ENCODE peak calls at places on chromosomes 2 and 18, in nine cellular contexts. H is GM12878, B is fibroblast of lung, Y is WERI-Rb-1, G is lower lobe of right lung, I is coronary artery, J is PC-9, P is NB4, X is WTC11. L is an unnamed sample.

GRCh38 chr2:240989451-240990265 is 8.8 kb upstream of the SNED1 start:
- DNase-seq in G (peak; percentile 63), P (peak; percentile 66), X (peak; percentile 53), J (peak; percentile 61), B (peak; percentile 23), Y (peak; percentile 79), I (no peak), H (no peak), L (no peak)

GRCh38 chr2:27186613-27187345 is 25.1 kb upstream of the ATRAID start:
- DNase-seq in I (no peak), J (no peak), B (no peak), X (no peak), H (no peak), G (no peak), Y (no peak), P (no peak), L (no peak)

GRCh38 chr2:98607104-98607503 is 1.2 kb downstream of the COA5 start:
- DNase-seq in X (no peak), H (no peak), G (no peak), B (no peak), J (no peak), P (peak; percentile 52), I (no peak), Y (no peak), L (no peak)

GRCh38 chr2:152134488-152135280 is 35.8 kb upstream of the CACNB4 start:
- DNase-seq in Y (no peak), P (no peak), J (no peak), H (peak; percentile 28), B (peak; percentile 57), X (no peak), G (no peak), I (no peak), L (no peak)

GRCh38 chr2:74554821-74555531 is 456 bp downstream of the DOK1 start:
- DNase-seq in Y (peak; percentile 71), H (no peak), P (peak; percentile 75), X (peak; percentile 55), G (peak; percentile 82), B (peak; percentile 53), J (no peak), I (peak; percentile 79), L (no peak)

GRCh38 chr2:199433204-199433832 is 24.4 kb downstream of the SATB2 start:
- DNase-seq in G (no peak), B (no peak), J (no peak), H (no peak), X (no peak), Y (no peak), P (no peak), I (no peak), L (no peak)

GRCh38 chr2:43676322-43677050 is at the start of gene C1GALT1C1L:
- DNase-seq in P (peak; percentile 79), B (peak; percentile 75), H (no peak), X (peak; percentile 48), J (peak; percentile 52), G (peak; percentile 63), I (peak; percentile 79), Y (peak; percentile 32), L (no peak)

GRCh38 chr2:74149249-74149530 is 1.5 kb upstream of the BOLA3 start:
- DNase-seq in Y (no peak), H (no peak), B (no peak), G (no peak), J (no peak), X (no peak), I (no peak), P (no peak), L (no peak)

GRCh38 chr18:39527465-39527864 is 1961.9 kb upstream of the CELF4 start:
- DNase-seq in Y (no peak), X (no peak), P (no peak), G (no peak), J (no peak), I (no peak), B (no peak), H (no peak), L (no peak)

DNA sequence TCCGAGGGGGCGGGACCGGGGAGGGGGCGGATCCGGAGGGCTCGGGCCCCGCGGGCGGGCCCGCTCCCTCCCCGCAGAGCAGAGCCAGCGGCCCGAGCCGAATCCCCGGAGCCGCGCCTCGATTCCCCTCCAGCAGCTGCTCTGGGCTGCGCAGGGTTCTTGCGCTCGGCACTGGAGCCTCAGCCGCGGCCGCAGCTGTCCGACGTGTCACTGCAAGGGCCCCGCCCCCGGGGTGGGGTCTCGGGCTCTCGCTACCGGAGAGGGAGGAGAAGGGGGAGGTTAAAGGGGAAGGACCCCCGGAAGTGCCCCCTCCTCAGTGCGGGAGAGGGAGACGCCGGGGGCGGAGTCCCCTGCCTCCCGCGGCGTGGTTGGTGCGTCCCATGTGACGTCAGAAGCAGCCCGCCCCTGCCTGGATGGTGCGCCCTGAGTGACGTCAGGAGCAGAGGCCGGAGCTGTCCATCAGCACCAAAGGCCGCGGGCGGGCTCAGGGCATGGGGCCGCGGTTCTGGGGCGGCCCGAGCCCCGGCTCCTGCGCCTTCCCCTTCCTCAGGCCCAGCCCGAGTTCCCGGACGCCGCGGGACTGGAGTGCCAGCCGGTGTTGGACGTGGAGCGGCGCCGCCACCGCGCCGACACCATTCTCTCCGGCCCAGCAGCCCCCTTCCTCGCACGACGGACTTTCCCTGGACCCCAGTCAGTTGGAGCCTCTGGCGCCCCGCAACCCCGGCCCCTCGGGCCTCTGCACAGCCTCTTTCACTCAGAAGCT is at the start of the genes CHPF and TMEM198:
- DNase-seq in J (peak; percentile 91), G (peak; percentile 98), P (peak; percentile 99), H (peak; percentile 69), Y (peak; percentile 99), B (peak; percentile 98), I (peak; percentile 99), X (peak; percentile 99), L (peak; percentile 89)
- TF ChIP-seq CTCF in J (no peak), G (no peak), P (no peak), H (no peak), Y (no peak), B (no peak), I (no peak), X (no peak), L (no peak)

GRCh38 chr2:64865073-64865830 is 123.9 kb upstream of the SLC1A4 start:
- DNase-seq in Y (peak; percentile 60), J (peak; percentile 46), P (peak; percentile 82), G (peak; percentile 79), X (peak; percentile 57), I (peak; percentile 76), B (peak; percentile 46), H (no peak), L (no peak)
- TF ChIP-seq CTCF in Y (peak; percentile 52), J (no peak), P (peak; percentile 22), G (peak; percentile 65), X (peak; percentile 90), I (peak; percentile 83), B (no peak), H (peak; percentile 62), L (peak; percentile 60)

GRCh38 chr2:238174701-238175100 is 15.9 kb downstream of the ERFE start:
- DNase-seq in Y (no peak), P (no peak), B (no peak), X (no peak), G (no peak), H (no peak), I (no peak), J (no peak), L (no peak)

GRCh38 chr2:238180554-238180953 is 21.8 kb downstream of the ERFE start:
- DNase-seq in B (no peak), H (no peak), X (no peak), J (peak; percentile 31), G (no peak), Y (no peak), P (no peak), I (no peak), L (no peak)

GRCh38 chr2:238173692-238174091 is 14.9 kb downstream of the ERFE start:
- DNase-seq in G (no peak), B (no peak), P (no peak), I (no peak), X (no peak), H (no peak), J (no peak), Y (no peak), L (no peak)

GRCh38 chr2:238174291-238174690 is 15.5 kb downstream of the ERFE start:
- DNase-seq in X (no peak), P (no peak), I (no peak), G (no peak), Y (no peak), J (no peak), B (no peak), H (no peak), L (no peak)

DNA sequence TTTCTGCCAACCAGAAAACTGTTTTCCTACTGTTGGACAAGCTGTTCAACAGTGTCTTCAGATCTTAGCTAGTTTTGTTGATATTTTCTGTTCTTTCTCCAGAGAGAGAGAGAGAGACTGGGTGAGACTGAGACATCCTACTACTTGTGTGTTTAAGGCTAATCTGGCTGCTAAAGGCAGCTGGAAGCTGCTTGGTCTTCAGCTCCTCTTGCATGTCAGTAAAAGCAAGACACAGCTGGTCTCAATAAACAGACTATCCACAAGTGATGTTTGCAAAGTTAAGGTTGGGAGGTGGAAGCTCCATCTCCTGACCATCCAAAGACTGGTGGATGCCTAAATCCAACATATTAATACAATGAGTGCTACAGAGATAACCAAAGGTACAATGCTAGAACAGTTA is 17.8 kb downstream of the ERFE start:
- DNase-seq in H (no peak), Y (no peak), G (no peak), B (no peak), X (no peak), J (no peak), I (no peak), P (no peak), L (no peak)
- TF ChIP-seq CTCF in H (no peak), Y (no peak), G (no peak), B (no peak), X (no peak), J (no peak), I (no peak), P (no peak), L (no peak)

GRCh38 chr18:54880706-54881105 is 52.4 kb downstream of the RAB27B start:
- DNase-seq in H (no peak), Y (no peak), J (peak; percentile 94), X (no peak), I (no peak), P (no peak), B (peak; percentile 68), G (no peak), L (no peak)

GRCh38 chr18:54877076-54877475 is 48.8 kb downstream of the RAB27B start:
- DNase-seq in B (no peak), Y (no peak), X (no peak), H (no peak), P (no peak), I (no peak), J (no peak), G (no peak), L (no peak)

GRCh38 chr18:54878662-54879058 is 50.4 kb downstream of the RAB27B start:
- DNase-seq in H (no peak), P (no peak), G (no peak), X (no peak), I (no peak), B (no peak), Y (no peak), J (no peak), L (no peak)

GRCh38 chr18:54879691-54880090 is 51.4 kb downstream of the RAB27B start:
- DNase-seq in J (no peak), I (no peak), P (no peak), X (no peak), G (no peak), Y (no peak), H (no peak), B (no peak), L (no peak)

GRCh38 chr18:54878057-54878661 is 49.9 kb downstream of the RAB27B start:
- DNase-seq in Y (no peak), H (no peak), I (no peak), X (no peak), J (no peak), G (no peak), B (peak; percentile 34), P (no peak), L (no peak)
- TF ChIP-seq CTCF in Y (no peak), H (no peak), I (no peak), X (no peak), J (no peak), G (no peak), B (no peak), P (no peak), L (no peak)

L was measured in GM12864.